ENCODE peak calls at places on chromosomes 1 and 21, in eight cellular contexts. Y, N, J, G, K, M, R and Q are unnamed samples.

GRCh38 chr1:159986093-159986492 is 32.1 kb upstream of the SLAMF9 start:
- DNase-seq in Y (no peak), N (no peak), J (no peak), G (no peak), K (no peak), M (no peak), R (no peak), Q (no peak)

GRCh38 chr1:49346767-49347349 is 570.2 kb upstream of the BEND5 start:
- DNase-seq in Y (peak; percentile 1), N (no peak), J (no peak), G (no peak), K (no peak), M (no peak), R (no peak), Q (no peak)

GRCh38 chr1:214491468-214492120 is 59.8 kb downstream of the PTPN14 start:
- DNase-seq in Y (no peak), N (no peak), J (no peak), G (no peak), K (no peak), M (no peak), R (no peak), Q (no peak)

GRCh38 chr1:103460496-103460895 is 65.0 kb upstream of the RNPC3 start:
- DNase-seq in Y (no peak), N (no peak), J (no peak), G (no peak), K (no peak), M (no peak), R (no peak), Q (no peak)

GRCh38 chr1:22317920-22318243 is 133.8 kb upstream of the ZBTB40 start:
- DNase-seq in Y (no peak), N (no peak), J (no peak), G (no peak), K (no peak), M (no peak), R (no peak), Q (no peak)

GRCh38 chr1:108643492-108644333 is 17.2 kb downstream of the HENMT1 start:
- DNase-seq in Y (peak; percentile 74), N (no peak), J (peak; percentile 78), G (peak; percentile 69), K (no peak), M (no peak), R (peak; percentile 67), Q (peak; percentile 69)

GRCh38 chr1:77533660-77534295 is 148.7 kb downstream of the ZZZ3 start:
- DNase-seq in Y (peak; percentile 68), N (no peak), J (peak; percentile 75), G (peak; percentile 62), K (peak; percentile 66), M (peak; percentile 55), R (peak; percentile 49), Q (peak; percentile 71)

GRCh38 chr1:204873176-204873575 is 2.5 kb downstream of the NFASC start:
- DNase-seq in Y (no peak), N (no peak), J (no peak), G (no peak), K (no peak), M (no peak), R (no peak), Q (no peak)

GRCh38 chr1:241992734-241993133 is 6.2 kb downstream of the MAP1LC3C start:
- DNase-seq in Y (peak; percentile 4), N (no peak), J (peak; percentile 17), G (no peak), K (no peak), M (no peak), R (no peak), Q (peak; percentile 94)

GRCh38 chr1:67948155-67949075 is 102.0 kb downstream of the DIRAS3 start:
- DNase-seq in Y (peak; percentile 24), N (no peak), J (peak; percentile 89), G (no peak), K (no peak), M (no peak), R (no peak), Q (no peak)

GRCh38 chr1:10679521-10680220 is 116.8 kb downstream of the CASZ1 start:
- DNase-seq in Y (peak; percentile 75), N (no peak), J (peak; percentile 62), G (peak; percentile 40), K (peak; percentile 87), M (no peak), R (peak; percentile 20), Q (peak; percentile 70)

GRCh38 chr21:43916691-43917514 is 51.9 kb downstream of the AGPAT3 start:
- DNase-seq in Y (no peak), N (no peak), J (peak; percentile 21), G (no peak), K (no peak), M (peak; percentile 46), R (no peak), Q (no peak)

GRCh38 chr1:38207275-38207674 is 160.7 kb upstream of the POU3F1 start:
- DNase-seq in Y (no peak), N (no peak), J (no peak), G (no peak), K (peak; percentile 20), M (no peak), R (no peak), Q (no peak)

GRCh38 chr1:22048351-22049192 is 3.9 kb upstream of the CDC42 start:
- DNase-seq in Y (peak; percentile 86), N (no peak), J (peak; percentile 18), G (peak; percentile 23), K (no peak), M (peak; percentile 57), R (peak; percentile 42), Q (peak; percentile 62)

GRCh38 chr1:1069061-1069710 is 4.9 kb downstream of the RNF223 start:
- DNase-seq in Y (peak; percentile 81), N (peak; percentile 52), J (peak; percentile 40), G (peak; percentile 85), K (peak; percentile 90), M (peak; percentile 82), R (peak; percentile 62), Q (peak; percentile 71)

GRCh38 chr1:68906431-68906830 is 409.5 kb upstream of the DEPDC1 start:
- DNase-seq in Y (no peak), N (no peak), J (no peak), G (no peak), K (no peak), M (no peak), R (no peak), Q (no peak)

GRCh38 chr1:58818075-58818474 is 34.2 kb upstream of the JUN start:
- DNase-seq in Y (peak; percentile 95), N (no peak), J (peak; percentile 97), G (no peak), K (no peak), M (no peak), R (no peak), Q (peak; percentile 88)

DNA sequence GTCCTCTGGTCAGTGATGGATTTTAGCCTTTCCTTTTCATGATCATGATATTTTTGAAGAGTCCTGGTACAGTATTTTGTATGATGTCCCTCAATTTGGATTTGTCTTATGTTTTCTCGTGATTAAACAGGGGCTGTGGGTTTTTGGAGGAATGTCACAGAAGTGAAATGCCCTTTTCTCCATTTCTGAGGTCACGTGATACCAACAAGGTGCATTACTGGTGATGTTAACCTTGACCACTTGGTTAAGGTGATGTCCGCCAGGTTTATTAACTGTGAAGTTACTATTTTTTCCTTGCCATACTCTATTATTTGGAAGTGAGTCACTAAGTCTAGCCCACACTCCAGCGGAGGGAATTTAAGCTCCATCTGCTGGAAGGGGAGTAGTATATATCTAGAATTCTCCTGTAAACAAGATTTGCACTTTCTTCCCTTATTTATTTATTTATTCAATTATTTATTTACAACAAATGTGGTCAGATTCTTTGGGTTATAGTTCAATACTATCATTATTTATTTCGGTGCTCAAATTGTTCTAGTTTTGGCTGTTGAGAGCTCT is 123.4 kb downstream of the HIVEP3 start:
- DNase-seq in Y (peak; percentile 74), N (no peak), J (peak; percentile 73), G (no peak), K (no peak), M (no peak), R (no peak), Q (peak; percentile 70)
- TF ChIP-seq CTCF in Y (peak; percentile 71), N (peak; percentile 48), J (peak; percentile 75), G (peak; percentile 49), K (no peak), M (no peak), R (peak; percentile 58), Q (peak; percentile 46)

DNA sequence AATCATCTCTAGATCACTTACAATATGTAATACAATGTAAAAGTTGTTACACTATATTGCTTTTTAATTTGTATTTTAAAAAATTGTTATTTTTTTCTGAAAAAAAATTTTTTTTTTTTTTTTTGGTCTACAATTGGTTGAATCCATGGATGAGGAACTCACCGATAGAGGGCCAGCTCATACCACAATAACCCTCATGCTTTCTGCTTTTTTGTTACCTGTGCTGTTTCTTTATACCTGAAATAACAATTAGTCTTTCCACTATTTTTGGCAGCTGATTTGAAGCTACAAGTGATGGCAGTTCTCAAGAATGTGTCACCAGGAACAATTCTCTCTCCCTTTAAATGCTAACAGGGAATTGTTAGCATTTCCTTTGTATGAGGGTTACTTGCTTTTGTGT is 12.0 kb downstream of the SMG7 start:
- DNase-seq in Y (peak; percentile 28), N (no peak), J (no peak), G (no peak), K (no peak), M (no peak), R (no peak), Q (peak; percentile 33)
- TF ChIP-seq CTCF in Y (peak; percentile 47), N (no peak), J (peak; percentile 23), G (no peak), K (no peak), M (no peak), R (no peak), Q (peak; percentile 40)

DNA sequence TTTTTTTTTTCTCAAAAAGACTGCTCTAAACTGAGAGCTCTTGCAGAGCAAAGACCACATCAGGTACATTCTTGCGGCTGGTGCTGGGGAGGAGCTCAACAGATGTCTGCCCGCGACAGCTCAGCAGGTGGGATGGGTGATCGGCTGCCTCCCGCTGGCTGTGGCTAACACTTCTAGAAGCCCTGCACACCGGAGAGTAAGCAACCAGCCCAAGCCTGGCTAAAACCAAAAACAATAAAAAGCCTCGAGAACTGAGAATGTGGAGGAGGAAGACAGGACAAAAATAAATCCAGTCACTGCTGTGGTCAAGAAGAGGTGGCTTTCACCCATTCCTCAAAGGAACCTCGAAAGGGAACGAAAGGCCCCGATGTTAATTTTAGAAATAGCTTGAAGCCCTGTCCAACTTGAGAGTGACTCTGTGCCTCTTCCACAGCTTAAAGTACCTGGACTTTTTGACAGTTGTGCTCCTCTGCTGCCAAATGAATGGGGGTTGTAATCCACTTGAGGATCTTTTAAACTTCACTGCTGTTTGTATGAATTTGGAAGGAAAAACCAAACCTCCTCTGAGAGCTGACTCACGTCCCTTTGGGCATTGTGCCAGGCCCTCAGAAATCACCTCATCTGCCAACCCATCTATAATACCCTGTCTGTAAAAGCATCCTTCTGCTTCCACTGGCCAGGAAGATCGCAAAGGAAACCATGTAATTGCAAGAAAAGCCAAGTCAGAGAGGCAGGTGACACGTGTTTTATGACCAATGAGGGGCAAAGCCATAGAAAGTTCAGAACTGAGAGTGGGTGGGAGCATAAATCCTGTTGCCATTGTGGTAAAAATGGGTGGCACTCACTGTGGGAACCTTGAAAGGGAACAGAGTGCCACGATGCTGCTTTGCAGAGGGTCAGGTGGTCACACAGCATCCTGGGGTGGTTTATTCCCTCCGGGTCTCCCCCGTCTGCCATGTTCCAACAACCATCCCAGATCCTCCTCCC is 78.5 kb downstream of the KCNN3 start:
- DNase-seq in Y (peak; percentile 59), N (no peak), J (peak; percentile 21), G (peak; percentile 33), K (no peak), M (no peak), R (peak; percentile 47), Q (peak; percentile 87)
- TF ChIP-seq CTCF in Y (no peak), N (no peak), J (no peak), G (no peak), K (no peak), M (no peak), R (no peak), Q (no peak)

GRCh38 chr1:152739841-152740240 is 18.0 kb upstream of the KPRP start:
- DNase-seq in Y (peak; percentile 83), N (no peak), J (no peak), G (no peak), K (no peak), M (no peak), R (no peak), Q (peak; percentile 90)

GRCh38 chr1:152735648-152736047 is 22.2 kb upstream of the KPRP start:
- DNase-seq in Y (peak; percentile 37), N (no peak), J (no peak), G (no peak), K (no peak), M (no peak), R (no peak), Q (peak; percentile 60)
- TF ChIP-seq CTCF in Y (peak; percentile 53), N (no peak), J (no peak), G (peak; percentile 64), K (no peak), M (no peak), R (no peak), Q (peak; percentile 67)